ENCODE peak calls at places on chromosomes 11 and 22, in four cellular contexts. One of them, this sample, is unnamed.

GRCh38 chr11:15157181-15157580 is 42.5 kb downstream of the INSC start:
- DNase-seq in stimulated activated naive CD8-positive, alpha-beta T cell treated with anti-CD3 and anti-CD28 coated beads, Interleukin-15, Interleukin-2, amounts not matched to agents 100 U/mL and 50 U/mL, for 24 hours: no peak
- DNase-seq in left ventricle myocardium superior: no peak
- DNase-seq in body of pancreas: no peak
- DNase-seq in this sample: no peak

GRCh38 chr11:58659404-58659803 is 36.9 kb downstream of the CNTF start:
- DNase-seq in stimulated activated naive CD8-positive, alpha-beta T cell treated with anti-CD3 and anti-CD28 coated beads, Interleukin-15, Interleukin-2, amounts not matched to agents 100 U/mL and 50 U/mL, for 24 hours: no peak
- DNase-seq in left ventricle myocardium superior: no peak
- DNase-seq in body of pancreas: peak; percentile 54
- DNase-seq in this sample: peak; percentile 65

GRCh38 chr11:32379714-32380113 is 55.6 kb downstream of the WT1 start:
- DNase-seq in stimulated activated naive CD8-positive, alpha-beta T cell treated with anti-CD3 and anti-CD28 coated beads, Interleukin-15, Interleukin-2, amounts not matched to agents 100 U/mL and 50 U/mL, for 24 hours: no peak
- DNase-seq in body of pancreas: no peak
- DNase-seq in left ventricle myocardium superior: no peak
- DNase-seq in this sample: no peak

GRCh38 chr11:69087811-69088210 is 39.1 kb downstream of the TPCN2 start:
- DNase-seq in stimulated activated naive CD8-positive, alpha-beta T cell treated with anti-CD3 and anti-CD28 coated beads, Interleukin-15, Interleukin-2, amounts not matched to agents 100 U/mL and 50 U/mL, for 24 hours: no peak
- DNase-seq in left ventricle myocardium superior: no peak
- DNase-seq in body of pancreas: no peak
- DNase-seq in this sample: no peak

GRCh38 chr11:120324932-120325810 is at the start of gene TLCD5:
- DNase-seq in stimulated activated naive CD8-positive, alpha-beta T cell treated with anti-CD3 and anti-CD28 coated beads, Interleukin-15, Interleukin-2, amounts not matched to agents 100 U/mL and 50 U/mL, for 24 hours: peak; percentile 61
- DNase-seq in body of pancreas: peak; percentile 72
- DNase-seq in left ventricle myocardium superior: peak; percentile 79
- DNase-seq in this sample: peak; percentile 71

GRCh38 chr22:46077669-46078099 is 72.6 kb upstream of the PPARA start:
- DNase-seq in left ventricle myocardium superior: peak; percentile 34
- DNase-seq in body of pancreas: peak; percentile 20
- DNase-seq in stimulated activated naive CD8-positive, alpha-beta T cell treated with anti-CD3 and anti-CD28 coated beads, Interleukin-15, Interleukin-2, amounts not matched to agents 100 U/mL and 50 U/mL, for 24 hours: no peak
- DNase-seq in this sample: no peak

GRCh38 chr22:23419931-23420330 is 160.2 kb downstream of the IGLL1 start:
- DNase-seq in stimulated activated naive CD8-positive, alpha-beta T cell treated with anti-CD3 and anti-CD28 coated beads, Interleukin-15, Interleukin-2, amounts not matched to agents 100 U/mL and 50 U/mL, for 24 hours: no peak
- DNase-seq in left ventricle myocardium superior: no peak
- DNase-seq in body of pancreas: no peak
- DNase-seq in this sample: no peak

GRCh38 chr11:6315811-6316425 is 4.4 kb downstream of the CAVIN3 start:
- DNase-seq in body of pancreas: peak; percentile 68
- DNase-seq in stimulated activated naive CD8-positive, alpha-beta T cell treated with anti-CD3 and anti-CD28 coated beads, Interleukin-15, Interleukin-2, amounts not matched to agents 100 U/mL and 50 U/mL, for 24 hours: peak; percentile 51
- DNase-seq in left ventricle myocardium superior: peak; percentile 71
- DNase-seq in this sample: peak; percentile 57

GRCh38 chr11:88231894-88232482 is 56.7 kb upstream of the RAB38 start:
- DNase-seq in stimulated activated naive CD8-positive, alpha-beta T cell treated with anti-CD3 and anti-CD28 coated beads, Interleukin-15, Interleukin-2, amounts not matched to agents 100 U/mL and 50 U/mL, for 24 hours: no peak
- DNase-seq in body of pancreas: no peak
- DNase-seq in left ventricle myocardium superior: no peak
- DNase-seq in this sample: peak; percentile 8

GRCh38 chr11:59247535-59248227 is 35.0 kb upstream of the MPEG1 start:
- DNase-seq in left ventricle myocardium superior: peak; percentile 50
- DNase-seq in stimulated activated naive CD8-positive, alpha-beta T cell treated with anti-CD3 and anti-CD28 coated beads, Interleukin-15, Interleukin-2, amounts not matched to agents 100 U/mL and 50 U/mL, for 24 hours: no peak
- DNase-seq in body of pancreas: no peak
- DNase-seq in this sample: peak; percentile 28

GRCh38 chr22:46043339-46043738 is 66.4 kb upstream of the WNT7B start:
- DNase-seq in stimulated activated naive CD8-positive, alpha-beta T cell treated with anti-CD3 and anti-CD28 coated beads, Interleukin-15, Interleukin-2, amounts not matched to agents 100 U/mL and 50 U/mL, for 24 hours: no peak
- DNase-seq in body of pancreas: peak; percentile 6
- DNase-seq in left ventricle myocardium superior: no peak
- DNase-seq in this sample: no peak

GRCh38 chr11:69666752-69667536 is 8.2 kb downstream of the LTO1 start:
- DNase-seq in left ventricle myocardium superior: peak; percentile 25
- DNase-seq in stimulated activated naive CD8-positive, alpha-beta T cell treated with anti-CD3 and anti-CD28 coated beads, Interleukin-15, Interleukin-2, amounts not matched to agents 100 U/mL and 50 U/mL, for 24 hours: no peak
- DNase-seq in body of pancreas: no peak
- DNase-seq in this sample: no peak

GRCh38 chr22:20606041-20606783 is 98.8 kb downstream of the MED15 start:
- DNase-seq in left ventricle myocardium superior: peak; percentile 68
- DNase-seq in stimulated activated naive CD8-positive, alpha-beta T cell treated with anti-CD3 and anti-CD28 coated beads, Interleukin-15, Interleukin-2, amounts not matched to agents 100 U/mL and 50 U/mL, for 24 hours: peak; percentile 75
- DNase-seq in body of pancreas: peak; percentile 93
- DNase-seq in this sample: peak; percentile 86

GRCh38 chr22:19590696-19591095 is 66.5 kb upstream of the CLDN5 start:
- DNase-seq in body of pancreas: no peak
- DNase-seq in stimulated activated naive CD8-positive, alpha-beta T cell treated with anti-CD3 and anti-CD28 coated beads, Interleukin-15, Interleukin-2, amounts not matched to agents 100 U/mL and 50 U/mL, for 24 hours: no peak
- DNase-seq in left ventricle myocardium superior: no peak
- DNase-seq in this sample: no peak

GRCh38 chr11:116702772-116703360 is 69.9 kb downstream of the BUD13 start:
- DNase-seq in body of pancreas: no peak
- DNase-seq in left ventricle myocardium superior: no peak
- DNase-seq in stimulated activated naive CD8-positive, alpha-beta T cell treated with anti-CD3 and anti-CD28 coated beads, Interleukin-15, Interleukin-2, amounts not matched to agents 100 U/mL and 50 U/mL, for 24 hours: no peak
- DNase-seq in this sample: no peak

GRCh38 chr11:45556851-45557707 is 108.3 kb downstream of the CHST1 start:
- DNase-seq in body of pancreas: no peak
- DNase-seq in left ventricle myocardium superior: peak; percentile 30
- DNase-seq in stimulated activated naive CD8-positive, alpha-beta T cell treated with anti-CD3 and anti-CD28 coated beads, Interleukin-15, Interleukin-2, amounts not matched to agents 100 U/mL and 50 U/mL, for 24 hours: no peak
- DNase-seq in this sample: no peak

GRCh38 chr11:116792869-116793475 is 1.3 kb upstream of the APOA5 start:
- DNase-seq in left ventricle myocardium superior: no peak
- DNase-seq in stimulated activated naive CD8-positive, alpha-beta T cell treated with anti-CD3 and anti-CD28 coated beads, Interleukin-15, Interleukin-2, amounts not matched to agents 100 U/mL and 50 U/mL, for 24 hours: no peak
- DNase-seq in body of pancreas: no peak
- DNase-seq in this sample: no peak

GRCh38 chr11:61071208-61071681 is 31.0 kb upstream of the CD5 start:
- DNase-seq in left ventricle myocardium superior: no peak
- DNase-seq in body of pancreas: no peak
- DNase-seq in stimulated activated naive CD8-positive, alpha-beta T cell treated with anti-CD3 and anti-CD28 coated beads, Interleukin-15, Interleukin-2, amounts not matched to agents 100 U/mL and 50 U/mL, for 24 hours: peak; percentile 72
- DNase-seq in this sample: no peak

GRCh38 chr11:66015094-66015881 is 3.5 kb downstream of the CST6 start:
- DNase-seq in body of pancreas: no peak
- DNase-seq in stimulated activated naive CD8-positive, alpha-beta T cell treated with anti-CD3 and anti-CD28 coated beads, Interleukin-15, Interleukin-2, amounts not matched to agents 100 U/mL and 50 U/mL, for 24 hours: no peak
- DNase-seq in left ventricle myocardium superior: peak; percentile 63
- DNase-seq in this sample: peak; percentile 46

GRCh38 chr11:10606536-10607208 is 38.2 kb upstream of the LYVE1 start:
- DNase-seq in left ventricle myocardium superior: no peak
- DNase-seq in body of pancreas: no peak
- DNase-seq in stimulated activated naive CD8-positive, alpha-beta T cell treated with anti-CD3 and anti-CD28 coated beads, Interleukin-15, Interleukin-2, amounts not matched to agents 100 U/mL and 50 U/mL, for 24 hours: no peak
- DNase-seq in this sample: no peak

GRCh38 chr11:2725367-2726300 is 25.8 kb upstream of the KCNQ1OT1 start:
- DNase-seq in body of pancreas: peak; percentile 42
- DNase-seq in left ventricle myocardium superior: peak; percentile 83
- DNase-seq in stimulated activated naive CD8-positive, alpha-beta T cell treated with anti-CD3 and anti-CD28 coated beads, Interleukin-15, Interleukin-2, amounts not matched to agents 100 U/mL and 50 U/mL, for 24 hours: no peak
- DNase-seq in this sample: no peak

This sample was measured in Calu3.